ENCODE peak calls at places on chromosomes 16 and 17, in eight cellular contexts. One of them, this sample, is unnamed.

GRCh38 chr17:60525347-60525623 is 757 bp downstream of the APPBP2 start:
- DNase-seq in sigmoid colon: peak; percentile 62
- DNase-seq in OCI-LY7: no peak
- DNase-seq in CD8-positive, alpha-beta T cell: no peak
- DNase-seq in prostate gland: peak; percentile 10
- DNase-seq in mammary epithelial cell: no peak
- DNase-seq in adrenal gland: peak; percentile 22
- DNase-seq in thoracic aorta: no peak
- DNase-seq in this sample: peak; percentile 12

GRCh38 chr16:69848635-69849545 is 86.8 kb downstream of the WWP2 start:
- DNase-seq in sigmoid colon: peak; percentile 93
- DNase-seq in OCI-LY7: no peak
- DNase-seq in CD8-positive, alpha-beta T cell: no peak
- DNase-seq in prostate gland: peak; percentile 74
- DNase-seq in mammary epithelial cell: peak; percentile 50
- DNase-seq in adrenal gland: peak; percentile 97
- DNase-seq in thoracic aorta: peak; percentile 93
- DNase-seq in this sample: peak; percentile 92

GRCh38 chr16:90047714-90048346 is 28.6 kb upstream of the DBNDD1 start:
- DNase-seq in sigmoid colon: no peak
- DNase-seq in OCI-LY7: no peak
- DNase-seq in CD8-positive, alpha-beta T cell: no peak
- DNase-seq in prostate gland: no peak
- DNase-seq in mammary epithelial cell: no peak
- DNase-seq in adrenal gland: no peak
- DNase-seq in thoracic aorta: no peak
- DNase-seq in this sample: no peak

GRCh38 chr16:55828680-55829079 is 4.2 kb downstream of the CES1 start:
- DNase-seq in sigmoid colon: no peak
- DNase-seq in OCI-LY7: no peak
- DNase-seq in CD8-positive, alpha-beta T cell: no peak
- DNase-seq in prostate gland: no peak
- DNase-seq in mammary epithelial cell: no peak
- DNase-seq in adrenal gland: no peak
- DNase-seq in thoracic aorta: no peak
- DNase-seq in this sample: no peak

GRCh38 chr17:17947966-17948365 is 24.2 kb downstream of the TOM1L2 start:
- DNase-seq in sigmoid colon: no peak
- DNase-seq in OCI-LY7: no peak
- DNase-seq in CD8-positive, alpha-beta T cell: no peak
- DNase-seq in prostate gland: no peak
- DNase-seq in mammary epithelial cell: peak; percentile 61
- DNase-seq in adrenal gland: no peak
- DNase-seq in thoracic aorta: no peak
- DNase-seq in this sample: no peak

GRCh38 chr17:47990962-47991731 is 20.2 kb downstream of the CDK5RAP3 start:
- DNase-seq in sigmoid colon: no peak
- DNase-seq in OCI-LY7: no peak
- DNase-seq in CD8-positive, alpha-beta T cell: no peak
- DNase-seq in prostate gland: no peak
- DNase-seq in mammary epithelial cell: no peak
- DNase-seq in adrenal gland: no peak
- DNase-seq in thoracic aorta: no peak
- DNase-seq in this sample: no peak

GRCh38 chr16:47567321-47567720 is 106.2 kb downstream of the PHKB start:
- DNase-seq in sigmoid colon: no peak
- DNase-seq in OCI-LY7: no peak
- DNase-seq in CD8-positive, alpha-beta T cell: no peak
- DNase-seq in prostate gland: no peak
- DNase-seq in mammary epithelial cell: no peak
- DNase-seq in adrenal gland: no peak
- DNase-seq in thoracic aorta: no peak
- DNase-seq in this sample: no peak

GRCh38 chr17:21215935-21216334 is 2.0 kb upstream of the TMEM11 start:
- DNase-seq in sigmoid colon: no peak
- DNase-seq in OCI-LY7: no peak
- DNase-seq in CD8-positive, alpha-beta T cell: no peak
- DNase-seq in prostate gland: no peak
- DNase-seq in mammary epithelial cell: no peak
- DNase-seq in adrenal gland: no peak
- DNase-seq in thoracic aorta: no peak
- DNase-seq in this sample: peak; percentile 53

GRCh38 chr16:69924777-69925191 is 26.4 kb upstream of the CLEC18A start:
- DNase-seq in sigmoid colon: peak; percentile 74
- DNase-seq in OCI-LY7: no peak
- DNase-seq in CD8-positive, alpha-beta T cell: no peak
- DNase-seq in prostate gland: no peak
- DNase-seq in mammary epithelial cell: peak; percentile 74
- DNase-seq in adrenal gland: no peak
- DNase-seq in thoracic aorta: peak; percentile 70
- DNase-seq in this sample: peak; percentile 90

GRCh38 chr17:48160177-48160967 is 52.8 kb downstream of the SNX11 start:
- DNase-seq in sigmoid colon: no peak
- DNase-seq in OCI-LY7: no peak
- DNase-seq in CD8-positive, alpha-beta T cell: no peak
- DNase-seq in prostate gland: no peak
- DNase-seq in mammary epithelial cell: no peak
- DNase-seq in adrenal gland: no peak
- DNase-seq in thoracic aorta: no peak
- DNase-seq in this sample: no peak

GRCh38 chr17:43329183-43329582 is 69.6 kb upstream of the ARL4D start:
- DNase-seq in sigmoid colon: no peak
- DNase-seq in OCI-LY7: no peak
- DNase-seq in CD8-positive, alpha-beta T cell: no peak
- DNase-seq in prostate gland: no peak
- DNase-seq in mammary epithelial cell: no peak
- DNase-seq in adrenal gland: no peak
- DNase-seq in thoracic aorta: no peak
- DNase-seq in this sample: no peak

GRCh38 chr17:80220709-80221215 is 535 bp downstream of the SLC26A11 start:
- DNase-seq in sigmoid colon: peak; percentile 78
- DNase-seq in OCI-LY7: no peak
- DNase-seq in CD8-positive, alpha-beta T cell: peak; percentile 42
- DNase-seq in prostate gland: peak; percentile 20
- DNase-seq in mammary epithelial cell: no peak
- DNase-seq in adrenal gland: peak; percentile 53
- DNase-seq in thoracic aorta: no peak
- DNase-seq in this sample: no peak

GRCh38 chr17:78206298-78206697 is 7.8 kb upstream of the BIRC5 start:
- DNase-seq in sigmoid colon: no peak
- DNase-seq in OCI-LY7: no peak
- DNase-seq in CD8-positive, alpha-beta T cell: no peak
- DNase-seq in prostate gland: no peak
- DNase-seq in mammary epithelial cell: no peak
- DNase-seq in adrenal gland: no peak
- DNase-seq in thoracic aorta: no peak
- DNase-seq in this sample: no peak

GRCh38 chr17:17815436-17816200 is 21.2 kb downstream of the SREBF1 start:
- DNase-seq in sigmoid colon: no peak
- DNase-seq in OCI-LY7: no peak
- DNase-seq in CD8-positive, alpha-beta T cell: no peak
- DNase-seq in prostate gland: no peak
- DNase-seq in mammary epithelial cell: no peak
- DNase-seq in adrenal gland: peak; percentile 56
- DNase-seq in thoracic aorta: no peak
- DNase-seq in this sample: no peak

GRCh38 chr17:13073013-13073412 is 55.2 kb upstream of the ELAC2 start:
- DNase-seq in sigmoid colon: no peak
- DNase-seq in OCI-LY7: no peak
- DNase-seq in CD8-positive, alpha-beta T cell: no peak
- DNase-seq in prostate gland: no peak
- DNase-seq in mammary epithelial cell: no peak
- DNase-seq in adrenal gland: no peak
- DNase-seq in thoracic aorta: no peak
- DNase-seq in this sample: no peak

GRCh38 chr17:13074026-13074425 is 56.2 kb upstream of the ELAC2 start:
- DNase-seq in sigmoid colon: no peak
- DNase-seq in OCI-LY7: no peak
- DNase-seq in CD8-positive, alpha-beta T cell: no peak
- DNase-seq in prostate gland: no peak
- DNase-seq in mammary epithelial cell: peak; percentile 48
- DNase-seq in adrenal gland: no peak
- DNase-seq in thoracic aorta: no peak
- DNase-seq in this sample: no peak

GRCh38 chr17:13067629-13068303 is 49.9 kb upstream of the ELAC2 start:
- DNase-seq in sigmoid colon: no peak
- DNase-seq in OCI-LY7: no peak
- DNase-seq in CD8-positive, alpha-beta T cell: no peak
- DNase-seq in prostate gland: no peak
- DNase-seq in mammary epithelial cell: no peak
- DNase-seq in adrenal gland: no peak
- DNase-seq in thoracic aorta: no peak
- DNase-seq in this sample: no peak

GRCh38 chr17:13070732-13071131 is 52.9 kb upstream of the ELAC2 start:
- DNase-seq in sigmoid colon: no peak
- DNase-seq in OCI-LY7: no peak
- DNase-seq in CD8-positive, alpha-beta T cell: no peak
- DNase-seq in prostate gland: no peak
- DNase-seq in mammary epithelial cell: no peak
- DNase-seq in adrenal gland: no peak
- DNase-seq in thoracic aorta: no peak
- DNase-seq in this sample: no peak
- TF ChIP-seq CTCF in sigmoid colon: no peak
- TF ChIP-seq CTCF in OCI-LY7: no peak
- TF ChIP-seq CTCF in CD8-positive, alpha-beta T cell: no peak
- TF ChIP-seq CTCF in prostate gland: no peak
- TF ChIP-seq CTCF in mammary epithelial cell: no peak
- TF ChIP-seq CTCF in adrenal gland: no peak
- TF ChIP-seq CTCF in thoracic aorta: no peak
- TF ChIP-seq CTCF in this sample: no peak

DNA sequence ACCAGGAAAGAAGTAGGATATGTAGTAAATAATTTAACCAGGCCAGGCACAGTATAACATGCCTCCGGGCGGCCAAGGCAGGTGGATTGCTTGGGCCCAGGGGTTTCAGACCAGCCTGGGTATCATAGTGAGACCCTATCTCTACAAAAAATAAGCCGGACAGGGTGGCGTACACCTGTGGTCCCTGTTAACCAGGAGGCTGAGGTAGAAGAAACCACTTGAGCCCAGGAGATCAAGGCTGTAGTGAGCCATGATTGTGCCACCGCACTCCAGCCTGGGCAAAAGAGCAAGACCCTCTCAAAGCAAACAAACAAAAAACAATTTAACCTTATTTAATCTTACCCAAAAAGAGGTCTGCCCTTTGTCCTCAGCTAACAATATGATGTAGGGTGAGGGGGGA is 3.5 kb downstream of the ZDHHC7 start:
- DNase-seq in sigmoid colon: no peak
- DNase-seq in OCI-LY7: no peak
- DNase-seq in CD8-positive, alpha-beta T cell: no peak
- DNase-seq in prostate gland: no peak
- DNase-seq in mammary epithelial cell: no peak
- DNase-seq in adrenal gland: no peak
- DNase-seq in thoracic aorta: no peak
- DNase-seq in this sample: no peak
- H3K4me1 ChIP-seq in sigmoid colon: peaks cover 83% of the 10 kb centered on the region
- H3K4me1 ChIP-seq in OCI-LY7: peaks cover 15% of the 10 kb centered on the region
- H3K4me1 ChIP-seq in CD8-positive, alpha-beta T cell: peaks cover 53% of the 10 kb centered on the region
- H3K4me1 ChIP-seq in prostate gland: peaks cover 6% of the 10 kb centered on the region
- H3K4me1 ChIP-seq in mammary epithelial cell: peaks cover 48% of the 10 kb centered on the region
- H3K4me1 ChIP-seq in adrenal gland: peaks cover 65% of the 10 kb centered on the region
- H3K4me1 ChIP-seq in thoracic aorta: peaks cover 82% of the 10 kb centered on the region
- H3K4me1 ChIP-seq in this sample: peaks cover 44% of the 10 kb centered on the region

DNA sequence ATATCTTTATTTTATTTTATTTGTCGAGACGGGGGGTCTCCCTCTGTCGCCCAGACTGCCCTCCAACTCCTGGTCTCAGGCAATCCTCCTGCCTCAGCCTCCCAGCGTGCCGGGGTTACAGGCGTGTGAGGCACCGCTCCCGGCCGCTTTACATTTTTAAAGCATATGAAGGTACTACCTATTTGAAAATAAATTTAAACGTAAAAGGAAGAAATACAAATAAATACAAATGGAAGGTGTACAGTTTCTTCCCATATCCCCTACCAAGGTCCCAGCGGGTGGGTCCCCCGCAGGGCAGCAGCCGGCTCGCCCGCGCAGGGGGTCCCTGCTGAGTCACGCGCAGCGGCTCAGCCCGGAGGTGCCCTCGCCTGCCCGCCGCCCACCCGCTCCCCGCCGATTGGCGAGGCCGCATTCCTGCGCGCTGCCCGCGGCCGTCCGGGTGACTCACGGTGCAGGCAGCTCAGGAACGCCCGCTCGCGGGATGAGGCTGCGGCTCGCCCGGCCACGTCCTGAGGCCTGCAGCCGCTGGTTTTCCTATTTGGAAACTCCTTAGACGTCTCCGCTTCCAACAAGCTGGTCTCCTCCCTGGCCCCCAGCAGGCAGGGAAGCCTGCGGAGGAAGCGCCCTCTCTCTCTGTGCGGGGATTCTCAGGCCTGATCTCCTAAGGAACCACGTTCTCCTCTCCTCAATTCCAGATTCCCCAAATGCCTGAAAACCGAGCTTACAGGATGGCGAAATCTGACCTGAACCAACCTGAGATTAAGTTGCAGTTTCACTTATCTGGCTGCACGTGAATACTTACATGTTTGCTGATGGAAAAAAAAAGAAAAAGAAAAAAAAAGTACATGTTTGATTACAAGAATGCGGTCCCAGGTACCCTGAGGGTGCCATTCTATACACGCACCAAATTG is 54.8 kb upstream of the MAP3K14 start:
- DNase-seq in sigmoid colon: peak; percentile 90
- DNase-seq in OCI-LY7: no peak
- DNase-seq in CD8-positive, alpha-beta T cell: peak; percentile 30
- DNase-seq in prostate gland: peak; percentile 82
- DNase-seq in mammary epithelial cell: peak; percentile 96
- DNase-seq in adrenal gland: peak; percentile 92
- DNase-seq in thoracic aorta: peak; percentile 36
- DNase-seq in this sample: peak; percentile 95
- TF ChIP-seq CTCF in sigmoid colon: no peak
- TF ChIP-seq CTCF in OCI-LY7: no peak
- TF ChIP-seq CTCF in CD8-positive, alpha-beta T cell: no peak
- TF ChIP-seq CTCF in prostate gland: no peak
- TF ChIP-seq CTCF in mammary epithelial cell: peak; percentile 7
- TF ChIP-seq CTCF in adrenal gland: no peak
- TF ChIP-seq CTCF in thoracic aorta: no peak
- TF ChIP-seq CTCF in this sample: no peak

DNA sequence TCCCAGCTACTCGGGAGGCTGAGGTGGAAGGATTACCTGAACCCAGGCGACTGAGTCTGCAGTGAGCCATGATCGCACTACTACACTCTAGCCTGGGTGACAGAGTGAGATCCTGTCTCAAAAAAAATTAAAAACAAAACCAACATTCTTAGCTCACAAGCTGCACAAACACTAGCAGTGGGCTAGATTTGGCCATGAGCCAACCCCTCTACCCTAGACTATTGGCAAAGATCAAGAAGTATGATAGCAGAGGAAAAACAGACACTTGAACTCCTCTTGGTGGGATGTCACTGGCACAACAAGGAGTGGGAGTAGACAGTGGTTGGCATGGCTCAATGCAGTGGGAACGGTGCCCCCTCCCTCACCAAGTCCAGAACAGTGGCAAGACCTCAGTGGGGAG is 19.6 kb upstream of the RIPOR1 start:
- DNase-seq in sigmoid colon: no peak
- DNase-seq in OCI-LY7: no peak
- DNase-seq in CD8-positive, alpha-beta T cell: peak; percentile 50
- DNase-seq in prostate gland: no peak
- DNase-seq in mammary epithelial cell: no peak
- DNase-seq in adrenal gland: no peak
- DNase-seq in thoracic aorta: no peak
- DNase-seq in this sample: no peak
- H3K4me1 ChIP-seq in sigmoid colon: no peaks in the 10 kb centered on the region
- H3K4me1 ChIP-seq in OCI-LY7: peaks cover 34% of the 10 kb centered on the region
- H3K4me1 ChIP-seq in CD8-positive, alpha-beta T cell: peaks cover 51% of the 10 kb centered on the region
- H3K4me1 ChIP-seq in prostate gland: no peaks in the 10 kb centered on the region
- H3K4me1 ChIP-seq in mammary epithelial cell: no peaks in the 10 kb centered on the region
- H3K4me1 ChIP-seq in adrenal gland: no peaks in the 10 kb centered on the region
- H3K4me1 ChIP-seq in thoracic aorta: no peaks in the 10 kb centered on the region
- H3K4me1 ChIP-seq in this sample: no peaks in the 10 kb centered on the region

This sample was measured in astrocyte.